ENCODE peak calls at places on chromosomes 1 and 21, in ten cellular contexts. One of them, this sample, is unnamed.
A peak's percentile ranks its signal among the peaks of the same experiment; 100 is the strongest.

GRCh38 chr1:24438423-24438901 is 22.9 kb downstream of the NIPAL3 start:
- DNase-seq in CD8-positive, alpha-beta T cell: no peak
- DNase-seq in Jurkat, Clone E6-1: no peak
- DNase-seq in MCF 10A: no peak
- DNase-seq in MV-4-11: no peak
- DNase-seq in natural killer cell: no peak
- DNase-seq in activated CD8-positive, alpha-beta memory T cell treated with anti-CD3 and anti-CD28 coated beads for 48 hours: no peak
- DNase-seq in Daoy: no peak
- DNase-seq in pulmonary artery endothelial cell: no peak
- DNase-seq in EL: no peak
- DNase-seq in this sample: no peak

GRCh38 chr1:54165146-54165545 is 12.3 kb upstream of the CDCP2 start:
- DNase-seq in CD8-positive, alpha-beta T cell: no peak
- DNase-seq in Jurkat, Clone E6-1: no peak
- DNase-seq in MCF 10A: no peak
- DNase-seq in MV-4-11: no peak
- DNase-seq in natural killer cell: no peak
- DNase-seq in activated CD8-positive, alpha-beta memory T cell treated with anti-CD3 and anti-CD28 coated beads for 48 hours: no peak
- DNase-seq in Daoy: no peak
- DNase-seq in pulmonary artery endothelial cell: no peak
- DNase-seq in EL: no peak
- DNase-seq in this sample: no peak

GRCh38 chr1:36834586-36834985 is 199.7 kb downstream of the GRIK3 start:
- DNase-seq in CD8-positive, alpha-beta T cell: no peak
- DNase-seq in Jurkat, Clone E6-1: no peak
- DNase-seq in MCF 10A: no peak
- DNase-seq in MV-4-11: no peak
- DNase-seq in natural killer cell: no peak
- DNase-seq in activated CD8-positive, alpha-beta memory T cell treated with anti-CD3 and anti-CD28 coated beads for 48 hours: no peak
- DNase-seq in Daoy: no peak
- DNase-seq in pulmonary artery endothelial cell: no peak
- DNase-seq in EL: no peak
- DNase-seq in this sample: no peak

GRCh38 chr1:243582321-243582720 is 267.7 kb downstream of the AKT3 start:
- DNase-seq in CD8-positive, alpha-beta T cell: no peak
- DNase-seq in Jurkat, Clone E6-1: no peak
- DNase-seq in MCF 10A: peak; percentile 30
- DNase-seq in MV-4-11: no peak
- DNase-seq in natural killer cell: no peak
- DNase-seq in activated CD8-positive, alpha-beta memory T cell treated with anti-CD3 and anti-CD28 coated beads for 48 hours: no peak
- DNase-seq in Daoy: no peak
- DNase-seq in pulmonary artery endothelial cell: no peak
- DNase-seq in EL: peak; percentile 67
- DNase-seq in this sample: no peak

GRCh38 chr1:115074839-115075534 is 14.3 kb downstream of the TSPAN2 start:
- DNase-seq in CD8-positive, alpha-beta T cell: no peak
- DNase-seq in Jurkat, Clone E6-1: no peak
- DNase-seq in MCF 10A: no peak
- DNase-seq in MV-4-11: peak; percentile 40
- DNase-seq in natural killer cell: no peak
- DNase-seq in activated CD8-positive, alpha-beta memory T cell treated with anti-CD3 and anti-CD28 coated beads for 48 hours: no peak
- DNase-seq in Daoy: peak; percentile 53
- DNase-seq in pulmonary artery endothelial cell: no peak
- DNase-seq in EL: no peak
- DNase-seq in this sample: no peak

GRCh38 chr1:203478986-203479385 is 3.4 kb downstream of the PRELP start:
- DNase-seq in CD8-positive, alpha-beta T cell: no peak
- DNase-seq in Jurkat, Clone E6-1: no peak
- DNase-seq in MCF 10A: no peak
- DNase-seq in MV-4-11: no peak
- DNase-seq in natural killer cell: no peak
- DNase-seq in activated CD8-positive, alpha-beta memory T cell treated with anti-CD3 and anti-CD28 coated beads for 48 hours: no peak
- DNase-seq in Daoy: no peak
- DNase-seq in pulmonary artery endothelial cell: no peak
- DNase-seq in EL: no peak
- DNase-seq in this sample: no peak

GRCh38 chr1:98327151-98327918 is 334.2 kb upstream of the SNX7 start:
- DNase-seq in CD8-positive, alpha-beta T cell: no peak
- DNase-seq in Jurkat, Clone E6-1: no peak
- DNase-seq in MCF 10A: no peak
- DNase-seq in MV-4-11: no peak
- DNase-seq in natural killer cell: no peak
- DNase-seq in activated CD8-positive, alpha-beta memory T cell treated with anti-CD3 and anti-CD28 coated beads for 48 hours: no peak
- DNase-seq in Daoy: peak; percentile 90
- DNase-seq in pulmonary artery endothelial cell: no peak
- DNase-seq in EL: peak; percentile 70
- DNase-seq in this sample: no peak

GRCh38 chr1:226882187-226882586 is 11.8 kb downstream of the PSEN2 start:
- DNase-seq in CD8-positive, alpha-beta T cell: no peak
- DNase-seq in Jurkat, Clone E6-1: no peak
- DNase-seq in MCF 10A: no peak
- DNase-seq in MV-4-11: no peak
- DNase-seq in natural killer cell: no peak
- DNase-seq in activated CD8-positive, alpha-beta memory T cell treated with anti-CD3 and anti-CD28 coated beads for 48 hours: no peak
- DNase-seq in Daoy: no peak
- DNase-seq in pulmonary artery endothelial cell: no peak
- DNase-seq in EL: no peak
- DNase-seq in this sample: no peak

GRCh38 chr1:80083892-80084291 is 1077.4 kb upstream of the ADGRL4 start:
- DNase-seq in CD8-positive, alpha-beta T cell: no peak
- DNase-seq in Jurkat, Clone E6-1: no peak
- DNase-seq in MCF 10A: no peak
- DNase-seq in MV-4-11: no peak
- DNase-seq in natural killer cell: no peak
- DNase-seq in activated CD8-positive, alpha-beta memory T cell treated with anti-CD3 and anti-CD28 coated beads for 48 hours: no peak
- DNase-seq in Daoy: no peak
- DNase-seq in pulmonary artery endothelial cell: no peak
- DNase-seq in EL: no peak
- DNase-seq in this sample: no peak

GRCh38 chr1:221816899-221817298 is 75.0 kb upstream of the DUSP10 start:
- DNase-seq in CD8-positive, alpha-beta T cell: no peak
- DNase-seq in Jurkat, Clone E6-1: no peak
- DNase-seq in MCF 10A: peak; percentile 49
- DNase-seq in MV-4-11: no peak
- DNase-seq in natural killer cell: no peak
- DNase-seq in activated CD8-positive, alpha-beta memory T cell treated with anti-CD3 and anti-CD28 coated beads for 48 hours: no peak
- DNase-seq in Daoy: peak; percentile 68
- DNase-seq in pulmonary artery endothelial cell: no peak
- DNase-seq in EL: peak; percentile 91
- DNase-seq in this sample: no peak

GRCh38 chr1:179474713-179475112 is 101.0 kb downstream of the NPHS2 start:
- DNase-seq in CD8-positive, alpha-beta T cell: no peak
- DNase-seq in Jurkat, Clone E6-1: no peak
- DNase-seq in MCF 10A: no peak
- DNase-seq in MV-4-11: no peak
- DNase-seq in natural killer cell: no peak
- DNase-seq in activated CD8-positive, alpha-beta memory T cell treated with anti-CD3 and anti-CD28 coated beads for 48 hours: no peak
- DNase-seq in Daoy: no peak
- DNase-seq in pulmonary artery endothelial cell: no peak
- DNase-seq in EL: no peak
- DNase-seq in this sample: no peak

GRCh38 chr1:169427081-169427611 is at the start of gene CCDC181:
- DNase-seq in CD8-positive, alpha-beta T cell: peak; percentile 72
- DNase-seq in Jurkat, Clone E6-1: peak; percentile 88
- DNase-seq in MCF 10A: no peak
- DNase-seq in MV-4-11: no peak
- DNase-seq in natural killer cell: no peak
- DNase-seq in activated CD8-positive, alpha-beta memory T cell treated with anti-CD3 and anti-CD28 coated beads for 48 hours: peak; percentile 31
- DNase-seq in Daoy: peak; percentile 89
- DNase-seq in pulmonary artery endothelial cell: peak; percentile 7
- DNase-seq in EL: peak; percentile 24
- DNase-seq in this sample: no peak

GRCh38 chr21:31354604-31355443 is 10.8 kb upstream of the TIAM1 start:
- DNase-seq in CD8-positive, alpha-beta T cell: peak; percentile 84
- DNase-seq in Jurkat, Clone E6-1: peak; percentile 40
- DNase-seq in MCF 10A: peak; percentile 97
- DNase-seq in MV-4-11: no peak
- DNase-seq in natural killer cell: peak; percentile 31
- DNase-seq in activated CD8-positive, alpha-beta memory T cell treated with anti-CD3 and anti-CD28 coated beads for 48 hours: peak; percentile 50
- DNase-seq in Daoy: peak; percentile 98
- DNase-seq in pulmonary artery endothelial cell: no peak
- DNase-seq in EL: peak; percentile 68
- DNase-seq in this sample: no peak

GRCh38 chr1:45979074-45979777 is 153.2 kb downstream of the PIK3R3 start:
- DNase-seq in CD8-positive, alpha-beta T cell: no peak
- DNase-seq in Jurkat, Clone E6-1: no peak
- DNase-seq in MCF 10A: peak; percentile 34
- DNase-seq in MV-4-11: no peak
- DNase-seq in natural killer cell: no peak
- DNase-seq in activated CD8-positive, alpha-beta memory T cell treated with anti-CD3 and anti-CD28 coated beads for 48 hours: no peak
- DNase-seq in Daoy: no peak
- DNase-seq in pulmonary artery endothelial cell: no peak
- DNase-seq in EL: no peak
- DNase-seq in this sample: no peak

GRCh38 chr1:116560704-116561490 is 9.9 kb downstream of the CD58 start:
- DNase-seq in CD8-positive, alpha-beta T cell: no peak
- DNase-seq in Jurkat, Clone E6-1: no peak
- DNase-seq in MCF 10A: no peak
- DNase-seq in MV-4-11: no peak
- DNase-seq in natural killer cell: no peak
- DNase-seq in activated CD8-positive, alpha-beta memory T cell treated with anti-CD3 and anti-CD28 coated beads for 48 hours: no peak
- DNase-seq in Daoy: no peak
- DNase-seq in pulmonary artery endothelial cell: no peak
- DNase-seq in EL: no peak
- DNase-seq in this sample: no peak

GRCh38 chr1:248695451-248696132 is 7.0 kb downstream of the OR14I1 start:
- DNase-seq in CD8-positive, alpha-beta T cell: no peak
- DNase-seq in Jurkat, Clone E6-1: no peak
- DNase-seq in MCF 10A: peak; percentile 57
- DNase-seq in MV-4-11: no peak
- DNase-seq in natural killer cell: no peak
- DNase-seq in activated CD8-positive, alpha-beta memory T cell treated with anti-CD3 and anti-CD28 coated beads for 48 hours: no peak
- DNase-seq in Daoy: no peak
- DNase-seq in pulmonary artery endothelial cell: no peak
- DNase-seq in EL: peak; percentile 22
- DNase-seq in this sample: no peak

GRCh38 chr21:45870851-45871615 is 110.5 kb upstream of the COL6A1 start:
- DNase-seq in CD8-positive, alpha-beta T cell: no peak
- DNase-seq in Jurkat, Clone E6-1: no peak
- DNase-seq in MCF 10A: no peak
- DNase-seq in MV-4-11: no peak
- DNase-seq in natural killer cell: no peak
- DNase-seq in activated CD8-positive, alpha-beta memory T cell treated with anti-CD3 and anti-CD28 coated beads for 48 hours: no peak
- DNase-seq in Daoy: no peak
- DNase-seq in pulmonary artery endothelial cell: no peak
- DNase-seq in EL: no peak
- DNase-seq in this sample: no peak

GRCh38 chr1:198986041-198986440 is 347.2 kb downstream of the PTPRC start:
- DNase-seq in CD8-positive, alpha-beta T cell: no peak
- DNase-seq in Jurkat, Clone E6-1: no peak
- DNase-seq in MCF 10A: no peak
- DNase-seq in MV-4-11: peak; percentile 88
- DNase-seq in natural killer cell: no peak
- DNase-seq in activated CD8-positive, alpha-beta memory T cell treated with anti-CD3 and anti-CD28 coated beads for 48 hours: no peak
- DNase-seq in Daoy: no peak
- DNase-seq in pulmonary artery endothelial cell: no peak
- DNase-seq in EL: no peak
- DNase-seq in this sample: peak; percentile 81

GRCh38 chr21:38567577-38568360 is 69.5 kb upstream of the ERG start:
- DNase-seq in CD8-positive, alpha-beta T cell: no peak
- DNase-seq in Jurkat, Clone E6-1: no peak
- DNase-seq in MCF 10A: no peak
- DNase-seq in MV-4-11: no peak
- DNase-seq in natural killer cell: no peak
- DNase-seq in activated CD8-positive, alpha-beta memory T cell treated with anti-CD3 and anti-CD28 coated beads for 48 hours: no peak
- DNase-seq in Daoy: peak; percentile 79
- DNase-seq in pulmonary artery endothelial cell: no peak
- DNase-seq in EL: peak; percentile 52
- DNase-seq in this sample: no peak

GRCh38 chr1:12448746-12449177 is 169.2 kb downstream of the DHRS3 start:
- DNase-seq in CD8-positive, alpha-beta T cell: no peak
- DNase-seq in Jurkat, Clone E6-1: peak; percentile 8
- DNase-seq in MCF 10A: no peak
- DNase-seq in MV-4-11: no peak
- DNase-seq in natural killer cell: no peak
- DNase-seq in activated CD8-positive, alpha-beta memory T cell treated with anti-CD3 and anti-CD28 coated beads for 48 hours: no peak
- DNase-seq in Daoy: no peak
- DNase-seq in pulmonary artery endothelial cell: no peak
- DNase-seq in EL: peak; percentile 16
- DNase-seq in this sample: no peak

GRCh38 chr1:199218065-199218464 is 579.2 kb downstream of the PTPRC start:
- DNase-seq in CD8-positive, alpha-beta T cell: peak; percentile 37
- DNase-seq in Jurkat, Clone E6-1: peak; percentile 95
- DNase-seq in MCF 10A: no peak
- DNase-seq in MV-4-11: no peak
- DNase-seq in natural killer cell: peak; percentile 32
- DNase-seq in activated CD8-positive, alpha-beta memory T cell treated with anti-CD3 and anti-CD28 coated beads for 48 hours: no peak
- DNase-seq in Daoy: no peak
- DNase-seq in pulmonary artery endothelial cell: no peak
- DNase-seq in EL: no peak
- DNase-seq in this sample: no peak

GRCh38 chr1:168106274-168106673 is 30.5 kb downstream of the GPR161 start:
- DNase-seq in CD8-positive, alpha-beta T cell: no peak
- DNase-seq in Jurkat, Clone E6-1: no peak
- DNase-seq in MCF 10A: no peak
- DNase-seq in MV-4-11: no peak
- DNase-seq in natural killer cell: no peak
- DNase-seq in activated CD8-positive, alpha-beta memory T cell treated with anti-CD3 and anti-CD28 coated beads for 48 hours: no peak
- DNase-seq in Daoy: no peak
- DNase-seq in pulmonary artery endothelial cell: no peak
- DNase-seq in EL: no peak
- DNase-seq in this sample: no peak

GRCh38 chr1:10848109-10848684 is 51.8 kb upstream of the CASZ1 start:
- DNase-seq in CD8-positive, alpha-beta T cell: no peak
- DNase-seq in Jurkat, Clone E6-1: no peak
- DNase-seq in MCF 10A: no peak
- DNase-seq in MV-4-11: no peak
- DNase-seq in natural killer cell: no peak
- DNase-seq in activated CD8-positive, alpha-beta memory T cell treated with anti-CD3 and anti-CD28 coated beads for 48 hours: no peak
- DNase-seq in Daoy: no peak
- DNase-seq in pulmonary artery endothelial cell: no peak
- DNase-seq in EL: no peak
- DNase-seq in this sample: no peak

GRCh38 chr1:100034465-100034864 is 64.7 kb downstream of the SLC35A3 start:
- DNase-seq in CD8-positive, alpha-beta T cell: no peak
- DNase-seq in Jurkat, Clone E6-1: peak; percentile 60
- DNase-seq in MCF 10A: peak; percentile 36
- DNase-seq in MV-4-11: no peak
- DNase-seq in natural killer cell: no peak
- DNase-seq in activated CD8-positive, alpha-beta memory T cell treated with anti-CD3 and anti-CD28 coated beads for 48 hours: no peak
- DNase-seq in Daoy: no peak
- DNase-seq in pulmonary artery endothelial cell: no peak
- DNase-seq in EL: peak; percentile 23
- DNase-seq in this sample: peak; percentile 51

GRCh38 chr1:39158330-39159086 is 46.0 kb upstream of the MACF1 start:
- DNase-seq in CD8-positive, alpha-beta T cell: no peak
- DNase-seq in Jurkat, Clone E6-1: no peak
- DNase-seq in MCF 10A: peak; percentile 49
- DNase-seq in MV-4-11: no peak
- DNase-seq in natural killer cell: no peak
- DNase-seq in activated CD8-positive, alpha-beta memory T cell treated with anti-CD3 and anti-CD28 coated beads for 48 hours: no peak
- DNase-seq in Daoy: peak; percentile 69
- DNase-seq in pulmonary artery endothelial cell: no peak
- DNase-seq in EL: no peak
- DNase-seq in this sample: no peak

GRCh38 chr1:30317921-30318320 is 405.5 kb downstream of the MATN1 start:
- DNase-seq in CD8-positive, alpha-beta T cell: no peak
- DNase-seq in Jurkat, Clone E6-1: no peak
- DNase-seq in MCF 10A: no peak
- DNase-seq in MV-4-11: no peak
- DNase-seq in natural killer cell: peak; percentile 3
- DNase-seq in activated CD8-positive, alpha-beta memory T cell treated with anti-CD3 and anti-CD28 coated beads for 48 hours: no peak
- DNase-seq in Daoy: no peak
- DNase-seq in pulmonary artery endothelial cell: no peak
- DNase-seq in EL: no peak
- DNase-seq in this sample: no peak

GRCh38 chr1:52665173-52666020 is 32.4 kb downstream of the SHISAL2A start:
- DNase-seq in CD8-positive, alpha-beta T cell: no peak
- DNase-seq in Jurkat, Clone E6-1: no peak
- DNase-seq in MCF 10A: peak; percentile 84
- DNase-seq in MV-4-11: no peak
- DNase-seq in natural killer cell: no peak
- DNase-seq in activated CD8-positive, alpha-beta memory T cell treated with anti-CD3 and anti-CD28 coated beads for 48 hours: no peak
- DNase-seq in Daoy: no peak
- DNase-seq in pulmonary artery endothelial cell: no peak
- DNase-seq in EL: no peak
- DNase-seq in this sample: no peak